ENCODE peak calls at places on chromosomes 7 and 10, in eight cellular contexts. F, C, G, Y, I, P, T and H are unnamed samples.

GRCh38 chr10:131126321-131127121 is 185.0 kb downstream of the TCERG1L start:
- DNase-seq in Y (no peak), F (no peak), G (no peak), T (no peak), P (no peak), I (no peak), C (no peak), H (no peak)

GRCh38 chr10:64528294-64529002 is 1007.2 kb downstream of the REEP3 start:
- DNase-seq in I (no peak), C (no peak), Y (no peak), F (no peak), G (no peak), P (no peak), T (no peak), H (no peak)

GRCh38 chr10:117781216-117781836 is 238.8 kb downstream of the EMX2 start:
- DNase-seq in C (no peak), G (no peak), T (no peak), P (no peak), I (no peak), F (no peak), Y (no peak), H (no peak)

GRCh38 chr10:98466916-98467505 is 20.3 kb upstream of the HPS1 start:
- DNase-seq in T (no peak), C (no peak), P (no peak), Y (no peak), I (no peak), G (no peak), F (no peak), H (no peak)

GRCh38 chr10:480928-481551 is 208.4 kb downstream of the DIP2C start:
- DNase-seq in T (no peak), I (no peak), G (no peak), C (peak), Y (peak), P (no peak), F (peak), H (no peak)

GRCh38 chr10:103554488-103555320 is 61.2 kb downstream of the NEURL1 start:
- DNase-seq in Y (peak), P (peak), F (peak), T (peak), G (no peak), I (peak), C (peak), H (peak)

GRCh38 chr7:105133986-105134655 is 120.1 kb downstream of the KMT2E start:
- DNase-seq in Y (no peak), G (no peak), T (no peak), F (no peak), P (no peak), I (no peak), C (no peak), H (no peak)

GRCh38 chr7:100847360-100847759 is 5.2 kb upstream of the SLC12A9 start:
- DNase-seq in P (no peak), I (no peak), G (no peak), Y (no peak), T (no peak), C (no peak), F (no peak), H (no peak)

GRCh38 chr10:80276335-80276734 is 13.1 kb downstream of the MAT1A start:
- DNase-seq in T (no peak), P (no peak), F (no peak), G (no peak), I (no peak), Y (no peak), C (no peak), H (no peak)

GRCh38 chr10:102627446-102628293 is 16.6 kb upstream of the TRIM8 start:
- DNase-seq in F (peak), P (no peak), T (peak), I (peak), Y (peak), G (no peak), C (peak), H (no peak)

GRCh38 chr7:100483101-100483727 is 513 bp upstream of the NYAP1 start:
- DNase-seq in G (no peak), P (no peak), I (peak), F (no peak), T (peak), Y (peak), C (peak), H (no peak)

GRCh38 chr10:13388478-13388877 is 40.4 kb upstream of the SEPHS1 start:
- DNase-seq in C (no peak), F (no peak), Y (no peak), I (no peak), G (no peak), T (no peak), P (no peak), H (no peak)

GRCh38 chr7:100127866-100128601 is 1.3 kb downstream of the MBLAC1 start:
- DNase-seq in Y (no peak), P (no peak), T (peak), C (no peak), F (no peak), I (peak), G (no peak), H (no peak)

GRCh38 chr7:5423272-5423843 is at the start of gene TNRC18:
- DNase-seq in F (no peak), G (no peak), C (no peak), Y (no peak), P (no peak), I (no peak), T (peak), H (no peak)

GRCh38 chr10:11145498-11145855 is 127.8 kb downstream of the CELF2 start:
- DNase-seq in T (no peak), P (no peak), I (no peak), F (no peak), C (peak), G (no peak), Y (no peak), H (no peak)

GRCh38 chr10:32379950-32380547 is 33.1 kb upstream of the EPC1 start:
- DNase-seq in G (no peak), P (no peak), I (no peak), T (no peak), F (no peak), Y (no peak), C (no peak), H (no peak)

GRCh38 chr7:30900803-30901362 is 10.8 kb upstream of the AQP1 start:
- DNase-seq in Y (no peak), C (no peak), G (no peak), P (no peak), I (no peak), F (no peak), T (no peak), H (no peak)

GRCh38 chr7:143284591-143285453 is at the start of gene TMEM139:
- DNase-seq in Y (no peak), I (peak), G (no peak), P (no peak), C (no peak), T (no peak), F (no peak), H (no peak)

GRCh38 chr7:143372070-143372469 is 9.1 kb upstream of the ZYX start:
- DNase-seq in Y (no peak), P (no peak), I (no peak), G (no peak), C (peak), T (no peak), F (no peak), H (no peak)

GRCh38 chr10:51510231-51510630 is 189.2 kb downstream of the CSTF2T start:
- DNase-seq in P (no peak), T (no peak), C (peak), Y (peak), I (no peak), G (no peak), F (peak), H (no peak)

GRCh38 chr10:5283305-5284158 is 81.2 kb upstream of the UCN3 start:
- DNase-seq in G (no peak), F (peak), Y (peak), I (peak), C (peak), P (no peak), T (peak), H (no peak)

GRCh38 chr7:102425639-102426267 is 7.6 kb upstream of the ORAI2 start:
- DNase-seq in G (no peak), T (no peak), C (no peak), P (peak), Y (no peak), F (no peak), I (no peak), H (no peak)

GRCh38 chr7:100153713-100154519 is 4.6 kb downstream of the TRAPPC14 start:
- DNase-seq in P (peak), C (no peak), F (no peak), Y (no peak), T (no peak), G (no peak), I (no peak), H (no peak)

GRCh38 chr7:99098824-99099498 is 44.9 kb downstream of the SMURF1 start:
- DNase-seq in F (peak), C (no peak), P (no peak), I (peak), Y (no peak), G (no peak), T (no peak), H (no peak)

GRCh38 chr10:119377905-119378736 is 164.4 kb downstream of the RGS10 start:
- DNase-seq in P (no peak), F (no peak), G (no peak), I (no peak), C (no peak), Y (no peak), T (no peak), H (no peak)

GRCh38 chr7:95628831-95629439 is 32.6 kb upstream of the PDK4 start:
- DNase-seq in G (no peak), C (peak), F (peak), T (no peak), P (no peak), Y (peak), I (no peak), H (no peak)

GRCh38 chr10:123306290-123306689 is 152.1 kb downstream of the BUB3 start:
- DNase-seq in P (no peak), I (no peak), G (no peak), F (no peak), Y (no peak), T (no peak), C (no peak), H (no peak)

GRCh38 chr10:77284797-77285196 is 352.8 kb downstream of the KCNMA1 start:
- DNase-seq in F (no peak), T (no peak), G (no peak), C (no peak), I (no peak), Y (no peak), P (no peak), H (no peak)

GRCh38 chr7:92137531-92137930 is 3.3 kb upstream of the CYP51A1 start:
- DNase-seq in F (no peak), T (no peak), P (no peak), G (no peak), Y (no peak), C (no peak), I (no peak), H (no peak)

GRCh38 chr10:101803511-101803910 is 14.7 kb downstream of the OGA start:
- DNase-seq in P (no peak), G (no peak), I (no peak), C (no peak), Y (peak), T (no peak), F (peak), H (no peak)

GRCh38 chr7:136026209-136026608 is 49.0 kb upstream of the MTPN start:
- DNase-seq in C (no peak), I (no peak), F (no peak), T (no peak), G (no peak), Y (no peak), P (no peak), H (no peak)

GRCh38 chr7:16619979-16620408 is 25.6 kb downstream of the ANKMY2 start:
- DNase-seq in T (no peak), I (no peak), P (no peak), F (peak), C (no peak), G (no peak), Y (peak), H (no peak)

GRCh38 chr7:153524070-153524601 is 528.1 kb upstream of the DPP6 start:
- DNase-seq in C (no peak), P (no peak), I (no peak), T (no peak), G (no peak), Y (no peak), F (no peak), H (no peak)

DNA sequence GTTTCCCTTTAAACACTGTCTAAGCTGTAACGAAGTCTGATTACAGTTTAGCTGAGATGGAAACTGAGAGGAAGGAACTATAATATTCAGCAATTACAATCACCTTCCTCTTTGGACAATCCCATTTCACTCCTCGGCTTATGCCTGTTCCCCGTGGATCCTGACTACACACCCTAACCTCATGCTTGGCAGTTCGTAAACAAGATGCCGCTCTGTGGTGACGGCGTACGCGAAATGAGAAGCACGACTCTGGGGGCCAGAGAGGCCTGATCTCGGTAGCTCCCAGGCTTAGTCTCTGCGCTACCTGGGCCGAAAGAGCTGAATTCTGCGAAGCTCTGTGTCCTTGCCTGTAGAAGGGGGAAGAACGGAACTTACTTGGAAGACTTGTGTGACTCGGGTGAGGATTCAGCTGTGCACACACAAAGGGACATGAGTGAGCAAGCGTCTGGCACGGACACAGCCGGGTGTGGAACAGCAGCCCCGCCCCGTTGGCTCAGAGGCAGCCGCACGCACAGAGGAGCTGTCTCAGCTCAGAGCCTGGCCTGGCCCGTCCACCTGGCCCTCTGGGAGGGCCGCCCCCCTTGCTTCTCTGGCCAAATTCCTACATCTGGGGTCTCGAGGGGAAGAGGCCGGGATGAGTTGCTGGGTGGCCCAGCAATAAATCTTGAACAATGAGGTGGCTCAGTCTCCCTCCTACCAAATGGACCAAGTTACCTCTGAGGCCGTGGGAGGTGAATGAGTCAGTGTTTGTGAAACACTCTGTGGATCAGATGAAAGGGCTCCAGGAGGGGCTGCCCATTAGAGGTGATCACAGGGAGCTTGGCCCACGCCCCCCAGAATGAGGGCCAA is 83.9 kb downstream of the PDGFA start:
- DNase-seq in T (no peak), C (no peak), P (no peak), F (peak), G (no peak), Y (peak), I (no peak), H (no peak)
- H3K4me3 ChIP-seq in T (no peak), C (no peak), P (no peak), F (no peak), G (no peak), Y (no peak), I (no peak), H (no peak)

GRCh38 chr7:150936018-150936417 is 42.1 kb downstream of the KCNH2 start:
- DNase-seq in G (no peak), I (no peak), C (no peak), F (no peak), T (no peak), P (no peak), Y (no peak), H (no peak)

GRCh38 chr7:150935149-150935548 is 43.0 kb downstream of the KCNH2 start:
- DNase-seq in C (no peak), Y (no peak), T (no peak), P (no peak), G (no peak), F (no peak), I (no peak), H (no peak)

GRCh38 chr7:150931199-150931869 is 46.8 kb downstream of the KCNH2 start:
- DNase-seq in I (no peak), C (no peak), G (no peak), P (no peak), Y (no peak), T (no peak), F (no peak), H (no peak)

GRCh38 chr7:150937848-150938561 is 40.1 kb downstream of the KCNH2 start:
- DNase-seq in T (no peak), Y (peak), G (peak), C (peak), F (peak), P (no peak), I (peak), H (no peak)

DNA sequence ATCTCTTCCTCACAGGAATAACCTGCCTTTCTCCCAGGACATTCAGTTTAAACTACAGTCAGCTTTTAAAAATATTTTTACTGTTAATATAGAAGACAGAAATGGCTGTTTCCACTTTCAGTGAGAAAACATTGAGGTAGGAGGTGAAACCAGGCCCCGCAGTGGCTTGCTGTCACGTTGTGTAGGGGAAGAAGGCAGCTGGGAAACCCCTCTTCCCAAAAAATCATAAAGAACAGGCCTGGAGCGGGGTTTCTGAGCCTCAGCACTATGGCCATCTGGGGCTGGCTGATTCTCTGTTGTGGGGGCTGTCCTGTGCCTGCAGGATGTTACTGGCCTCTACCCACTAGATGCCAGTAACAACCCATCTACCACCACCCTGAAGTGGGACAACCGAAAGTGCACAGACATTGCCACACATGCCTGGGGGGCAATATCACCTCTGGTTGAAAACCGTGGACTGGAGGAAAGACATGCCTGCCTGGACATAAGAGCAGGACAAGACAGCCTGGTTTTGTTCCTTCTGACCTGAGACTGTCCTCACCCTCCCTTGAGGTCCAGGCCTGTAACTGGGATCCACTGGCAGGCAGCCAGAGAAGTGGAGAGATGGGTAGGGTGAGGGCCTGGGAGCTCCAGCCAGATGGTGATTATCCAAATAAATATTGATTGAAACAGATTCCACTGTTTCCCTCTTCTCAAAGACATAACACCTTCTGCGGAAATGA is 43.9 kb downstream of the KCNH2 start:
- DNase-seq in G (no peak), I (no peak), C (no peak), T (no peak), P (no peak), F (no peak), Y (no peak), H (no peak)
- TF ChIP-seq CTCF in G (no peak), I (no peak), C (no peak), T (no peak), P (no peak), F (no peak), Y (no peak), H (no peak)

DNA sequence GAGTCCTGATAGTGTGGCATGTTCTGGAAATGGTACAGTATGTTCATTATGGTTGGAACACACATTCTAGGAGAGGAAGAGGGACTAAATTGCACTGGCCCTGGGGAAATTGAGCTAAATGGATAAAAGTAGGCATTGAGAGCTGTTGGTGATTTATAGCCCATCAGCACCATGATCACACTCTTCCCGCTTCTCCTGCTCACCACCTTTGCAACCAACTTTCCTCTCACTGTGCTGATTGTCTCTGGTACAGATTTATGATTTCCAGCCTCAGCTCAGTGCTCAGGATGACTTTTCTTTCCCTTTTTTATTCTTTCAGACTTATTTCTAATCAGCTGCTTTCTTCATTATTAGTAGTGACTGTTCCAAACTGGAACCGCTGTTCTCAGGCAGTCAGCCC is 51.3 kb upstream of the RPA3 start:
- DNase-seq in T (no peak), P (no peak), C (no peak), Y (no peak), G (no peak), I (no peak), F (no peak), H (no peak)
- H3K4me3 ChIP-seq in T (no peak), P (no peak), C (no peak), Y (no peak), G (no peak), I (no peak), F (no peak), H (no peak)

GRCh38 chr7:51090411-51090810 is 226.2 kb downstream of the COBL start:
- DNase-seq in Y (no peak), G (no peak), C (no peak), T (no peak), P (no peak), F (peak), I (peak), H (no peak)
- TF ChIP-seq CTCF in Y (no peak), G (no peak), C (no peak), T (no peak), P (no peak), F (no peak), I (no peak), H (no peak)

DNA sequence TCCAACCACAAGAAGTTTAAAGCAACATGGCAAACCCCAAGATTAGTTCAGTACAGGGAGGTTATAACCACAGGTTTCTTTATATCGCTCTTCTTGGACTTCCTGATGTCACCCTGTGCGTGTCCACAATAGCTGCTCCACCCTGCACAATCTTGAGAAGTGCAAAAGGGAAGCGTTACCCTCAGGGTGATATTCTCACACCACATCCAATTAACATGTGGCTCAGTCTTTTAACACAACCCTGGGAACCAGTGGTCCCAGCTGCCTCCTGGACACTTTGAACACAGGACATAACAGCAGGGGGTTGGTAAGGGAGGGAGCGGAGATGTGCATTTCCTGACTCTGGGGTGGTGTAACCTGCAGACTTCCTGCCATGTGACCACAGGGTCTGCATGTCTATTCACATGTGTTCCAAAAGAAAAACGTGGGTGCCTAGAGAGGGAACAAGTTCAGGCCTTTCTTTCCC is 64.6 kb downstream of the GSAP start:
- DNase-seq in G (no peak), F (no peak), P (peak), C (no peak), T (no peak), Y (no peak), I (peak), H (no peak)
- H3K4me3 ChIP-seq in G (no peak), F (no peak), P (no peak), C (no peak), T (no peak), Y (no peak), I (no peak), H (no peak)